ENCODE peak calls at places on chromosomes 12 and 14, in four cellular contexts. One of them, this sample, is unnamed. For H3K4me1, the result is how much of the 10 kb centered on the place peaks cover.

GRCh38 chr12:3315201-3315661 is 175.8 kb upstream of the PRMT8 start:
- DNase-seq in A549: no peak
- DNase-seq in endothelial cell of umbilical vein: peak
- DNase-seq in neural progenitor cell: no peak
- DNase-seq in this sample: peak

GRCh38 chr14:73977896-73978295 is 27.8 kb downstream of the COQ6 start:
- DNase-seq in endothelial cell of umbilical vein: no peak
- DNase-seq in neural progenitor cell: no peak
- DNase-seq in A549: no peak
- DNase-seq in this sample: no peak

GRCh38 chr14:50501642-50502041 is 30.7 kb downstream of the MAP4K5 start:
- DNase-seq in neural progenitor cell: no peak
- DNase-seq in endothelial cell of umbilical vein: peak
- DNase-seq in A549: peak
- DNase-seq in this sample: no peak

GRCh38 chr12:56591961-56592360 is 38.2 kb downstream of the BAZ2A start:
- DNase-seq in A549: no peak
- DNase-seq in endothelial cell of umbilical vein: no peak
- DNase-seq in neural progenitor cell: no peak
- DNase-seq in this sample: no peak

GRCh38 chr12:130026608-130027176 is 122.9 kb upstream of the TMEM132D start:
- DNase-seq in A549: peak
- DNase-seq in neural progenitor cell: peak
- DNase-seq in endothelial cell of umbilical vein: no peak
- DNase-seq in this sample: no peak

GRCh38 chr12:62934799-62935674 is at the start of gene PPM1H:
- DNase-seq in neural progenitor cell: peak
- DNase-seq in endothelial cell of umbilical vein: peak
- DNase-seq in A549: peak
- DNase-seq in this sample: peak

GRCh38 chr12:49705479-49706267 is 1.5 kb downstream of the FMNL3 start:
- DNase-seq in neural progenitor cell: no peak
- DNase-seq in endothelial cell of umbilical vein: peak
- DNase-seq in A549: no peak
- DNase-seq in this sample: peak

GRCh38 chr14:102493585-102493984 is 16.0 kb downstream of the ANKRD9 start:
- DNase-seq in endothelial cell of umbilical vein: no peak
- DNase-seq in neural progenitor cell: no peak
- DNase-seq in A549: no peak
- DNase-seq in this sample: no peak

GRCh38 chr14:38065101-38065762 is 142.5 kb upstream of the SSTR1 start:
- DNase-seq in neural progenitor cell: no peak
- DNase-seq in A549: no peak
- DNase-seq in endothelial cell of umbilical vein: no peak
- DNase-seq in this sample: no peak

GRCh38 chr14:24365600-24366374 is 2.2 kb upstream of the NFATC4 start:
- DNase-seq in endothelial cell of umbilical vein: peak
- DNase-seq in neural progenitor cell: peak
- DNase-seq in A549: peak
- DNase-seq in this sample: peak

GRCh38 chr12:49548822-49549648 is 10.2 kb downstream of the KCNH3 start:
- DNase-seq in endothelial cell of umbilical vein: peak
- DNase-seq in A549: no peak
- DNase-seq in neural progenitor cell: peak
- DNase-seq in this sample: no peak

GRCh38 chr14:79698218-79698617 is 513.1 kb downstream of the DIO2 start:
- DNase-seq in neural progenitor cell: no peak
- DNase-seq in endothelial cell of umbilical vein: no peak
- DNase-seq in A549: no peak
- DNase-seq in this sample: no peak

GRCh38 chr14:70032447-70032846 is 153.2 kb downstream of the SMOC1 start:
- DNase-seq in neural progenitor cell: peak
- DNase-seq in A549: peak
- DNase-seq in endothelial cell of umbilical vein: no peak
- DNase-seq in this sample: no peak

GRCh38 chr14:74980398-74980745 is 22.3 kb upstream of the EIF2B2 start:
- DNase-seq in neural progenitor cell: no peak
- DNase-seq in A549: no peak
- DNase-seq in endothelial cell of umbilical vein: peak
- DNase-seq in this sample: no peak

GRCh38 chr14:74980746-74981661 is 21.7 kb upstream of the EIF2B2 start:
- DNase-seq in neural progenitor cell: peak
- DNase-seq in endothelial cell of umbilical vein: peak
- DNase-seq in A549: no peak
- DNase-seq in this sample: no peak

GRCh38 chr14:74982661-74983060 is 20.1 kb upstream of the EIF2B2 start:
- DNase-seq in A549: no peak
- DNase-seq in endothelial cell of umbilical vein: no peak
- DNase-seq in neural progenitor cell: no peak
- DNase-seq in this sample: no peak

GRCh38 chr14:74983343-74983742 is 19.4 kb upstream of the EIF2B2 start:
- DNase-seq in endothelial cell of umbilical vein: peak
- DNase-seq in neural progenitor cell: no peak
- DNase-seq in A549: no peak
- DNase-seq in this sample: no peak

GRCh38 chr14:74981833-74982232 is 20.9 kb upstream of the EIF2B2 start:
- DNase-seq in endothelial cell of umbilical vein: no peak
- DNase-seq in A549: no peak
- DNase-seq in neural progenitor cell: no peak
- DNase-seq in this sample: no peak
- H3K4me1 ChIP-seq in endothelial cell of umbilical vein: half or more
- H3K4me1 ChIP-seq in A549: under half
- H3K4me1 ChIP-seq in neural progenitor cell: under half
- H3K4me1 ChIP-seq in this sample: under half

GRCh38 chr12:57823131-57823907 is 4.8 kb upstream of the AVIL start:
- DNase-seq in endothelial cell of umbilical vein: no peak
- DNase-seq in A549: no peak
- DNase-seq in neural progenitor cell: no peak
- DNase-seq in this sample: no peak

GRCh38 chr12:57821474-57822214 is 3.1 kb upstream of the AVIL start:
- DNase-seq in neural progenitor cell: no peak
- DNase-seq in A549: no peak
- DNase-seq in endothelial cell of umbilical vein: no peak
- DNase-seq in this sample: no peak

GRCh38 chr12:57825451-57825850 is 6.9 kb upstream of the AVIL start:
- DNase-seq in A549: no peak
- DNase-seq in endothelial cell of umbilical vein: no peak
- DNase-seq in neural progenitor cell: no peak
- DNase-seq in this sample: no peak

GRCh38 chr12:57823908-57824640 is 5.5 kb upstream of the AVIL start:
- DNase-seq in neural progenitor cell: no peak
- DNase-seq in A549: no peak
- DNase-seq in endothelial cell of umbilical vein: no peak
- DNase-seq in this sample: no peak

DNA sequence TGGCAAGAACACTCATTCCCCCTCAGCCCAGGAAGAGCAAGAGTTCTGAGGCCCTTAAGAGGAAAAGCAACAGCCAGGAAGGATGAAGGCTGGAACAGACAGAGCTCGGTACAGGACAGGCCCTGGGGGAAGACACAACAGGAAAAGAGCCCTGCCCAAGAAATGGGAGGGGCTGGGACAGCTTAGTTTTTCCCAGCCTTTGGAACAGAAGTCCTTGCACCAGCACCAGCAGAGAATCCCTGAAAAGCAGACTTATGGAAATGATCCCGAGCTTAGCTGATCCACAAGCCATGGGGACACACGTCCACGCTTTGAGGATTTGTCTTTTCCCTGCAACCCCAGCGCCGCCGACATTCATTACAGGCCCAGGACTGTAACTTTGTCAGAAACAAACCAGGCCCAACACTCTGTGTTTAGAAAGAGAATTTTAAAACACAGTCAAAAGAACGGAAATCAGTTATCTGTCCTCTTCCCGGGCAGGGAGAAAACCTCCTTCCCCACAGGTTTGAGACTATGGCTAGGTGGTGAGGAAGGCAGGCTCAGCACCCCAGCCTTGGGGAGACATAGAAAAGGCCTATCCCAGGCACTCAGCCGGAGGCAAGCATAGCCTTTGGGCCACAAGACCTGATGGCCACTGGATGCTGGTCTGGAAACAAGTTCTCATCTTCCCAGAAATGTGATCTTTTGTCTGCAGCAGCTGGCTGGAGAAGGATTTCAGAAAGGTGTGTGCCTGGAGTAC is 4.0 kb upstream of the AVIL start:
- DNase-seq in neural progenitor cell: no peak
- DNase-seq in endothelial cell of umbilical vein: no peak
- DNase-seq in A549: no peak
- DNase-seq in this sample: no peak
- H3K27ac ChIP-seq in neural progenitor cell: no peak
- H3K27ac ChIP-seq in endothelial cell of umbilical vein: no peak
- H3K27ac ChIP-seq in A549: no peak
- H3K27ac ChIP-seq in this sample: peak

DNA sequence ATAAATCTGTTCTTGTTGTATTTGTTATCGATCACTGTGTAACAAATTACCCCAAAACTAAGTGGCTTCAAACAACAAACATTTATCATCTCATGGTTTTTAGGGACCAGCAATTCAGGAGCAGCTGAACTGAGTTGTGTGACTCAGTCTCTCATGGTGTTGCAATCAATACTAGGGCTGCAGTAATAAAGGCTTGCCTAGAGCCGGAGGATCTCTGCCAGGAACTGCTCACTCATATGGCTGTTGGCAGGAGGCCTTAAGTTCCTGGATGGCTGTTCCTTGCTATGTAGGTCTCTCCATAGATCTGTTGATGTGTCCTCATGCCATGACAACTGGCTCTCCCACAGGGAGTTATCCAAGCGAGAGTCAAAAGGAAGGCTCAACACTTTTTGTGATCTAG is 3.8 kb upstream of the PSMC6 start:
- DNase-seq in neural progenitor cell: no peak
- DNase-seq in endothelial cell of umbilical vein: peak
- DNase-seq in A549: peak
- DNase-seq in this sample: no peak
- TF ChIP-seq CTCF in neural progenitor cell: no peak
- TF ChIP-seq CTCF in endothelial cell of umbilical vein: no peak
- TF ChIP-seq CTCF in A549: no peak
- TF ChIP-seq CTCF in this sample: no peak

GRCh38 chr12:27006797-27007467 is 7.3 kb downstream of the TM7SF3 start:
- DNase-seq in endothelial cell of umbilical vein: no peak
- DNase-seq in neural progenitor cell: no peak
- DNase-seq in A549: no peak
- DNase-seq in this sample: no peak

GRCh38 chr12:27012982-27013255 is 1.3 kb downstream of the TM7SF3 start:
- DNase-seq in A549: no peak
- DNase-seq in neural progenitor cell: no peak
- DNase-seq in endothelial cell of umbilical vein: no peak
- DNase-seq in this sample: no peak

GRCh38 chr12:27012239-27012981 is 1.8 kb downstream of the TM7SF3 start:
- DNase-seq in endothelial cell of umbilical vein: no peak
- DNase-seq in A549: no peak
- DNase-seq in neural progenitor cell: no peak
- DNase-seq in this sample: no peak

GRCh38 chr12:27008070-27008469 is 6.1 kb downstream of the TM7SF3 start:
- DNase-seq in neural progenitor cell: no peak
- DNase-seq in A549: no peak
- DNase-seq in endothelial cell of umbilical vein: no peak
- DNase-seq in this sample: no peak

GRCh38 chr12:27009926-27010325 is 4.3 kb downstream of the TM7SF3 start:
- DNase-seq in endothelial cell of umbilical vein: peak
- DNase-seq in A549: no peak
- DNase-seq in neural progenitor cell: no peak
- DNase-seq in this sample: no peak
- H3K4me1 ChIP-seq in endothelial cell of umbilical vein: under half
- H3K4me1 ChIP-seq in A549: half or more
- H3K4me1 ChIP-seq in neural progenitor cell: under half
- H3K4me1 ChIP-seq in this sample: half or more

DNA sequence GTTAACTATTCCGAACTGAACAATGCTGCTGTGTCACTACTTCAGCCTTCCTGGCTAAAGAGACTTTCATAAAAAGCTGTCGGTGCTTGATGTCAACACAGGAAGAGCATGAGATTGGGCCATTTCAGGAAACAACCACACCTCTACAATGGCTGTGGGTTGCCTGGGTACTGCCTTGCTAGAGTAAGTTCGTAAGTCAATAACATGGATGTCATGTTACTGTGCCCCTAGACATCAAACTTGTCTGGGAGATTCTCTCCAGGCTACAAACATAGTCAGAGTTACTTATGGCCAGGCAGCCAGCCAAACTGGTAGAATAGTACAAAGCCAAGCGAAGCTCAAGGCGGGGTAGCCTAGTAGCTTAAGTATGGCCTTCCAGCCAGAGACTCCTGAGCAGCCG is 23.1 kb downstream of the MAX start:
- DNase-seq in neural progenitor cell: no peak
- DNase-seq in endothelial cell of umbilical vein: peak
- DNase-seq in A549: no peak
- DNase-seq in this sample: no peak
- H3K27ac ChIP-seq in neural progenitor cell: no peak
- H3K27ac ChIP-seq in endothelial cell of umbilical vein: no peak
- H3K27ac ChIP-seq in A549: no peak
- H3K27ac ChIP-seq in this sample: peak

GRCh38 chr12:77002382-77002781 is 63.0 kb downstream of the E2F7 start:
- DNase-seq in A549: no peak
- DNase-seq in neural progenitor cell: no peak
- DNase-seq in endothelial cell of umbilical vein: no peak
- DNase-seq in this sample: no peak
- TF ChIP-seq CTCF in A549: no peak
- TF ChIP-seq CTCF in neural progenitor cell: no peak
- TF ChIP-seq CTCF in endothelial cell of umbilical vein: no peak
- TF ChIP-seq CTCF in this sample: no peak

GRCh38 chr12:57889541-57889989 is 43.0 kb upstream of the CTDSP2 start:
- DNase-seq in A549: no peak
- DNase-seq in endothelial cell of umbilical vein: peak
- DNase-seq in neural progenitor cell: peak
- DNase-seq in this sample: peak
- H3K4me1 ChIP-seq in A549: half or more
- H3K4me1 ChIP-seq in endothelial cell of umbilical vein: under half
- H3K4me1 ChIP-seq in neural progenitor cell: under half
- H3K4me1 ChIP-seq in this sample: half or more

This sample was measured in left ventricle myocardium inferior.